ENCODE peak calls at places on chromosomes 12 and 14, in five cellular contexts. One of them, this sample, is unnamed. For H3K4me1, the result is how much of the 10 kb centered on the place peaks cover.

GRCh38 chr12:52920937-52921336 is 16.1 kb upstream of the KRT8 start:
- DNase-seq in SK-N-SH: no peak
- DNase-seq in lower lobe of right lung: no peak
- DNase-seq in heart left ventricle: no peak
- DNase-seq in psoas muscle: no peak
- DNase-seq in this sample: no peak

GRCh38 chr14:75821828-75822521 is 159.8 kb downstream of the TGFB3 start:
- DNase-seq in heart left ventricle: no peak
- DNase-seq in SK-N-SH: no peak
- DNase-seq in lower lobe of right lung: no peak
- DNase-seq in psoas muscle: no peak
- DNase-seq in this sample: no peak

GRCh38 chr12:115049617-115050016 is 365.6 kb upstream of the TBX3 start:
- DNase-seq in lower lobe of right lung: no peak
- DNase-seq in SK-N-SH: no peak
- DNase-seq in psoas muscle: no peak
- DNase-seq in heart left ventricle: no peak
- DNase-seq in this sample: no peak

GRCh38 chr12:2347137-2347843 is 294.5 kb downstream of the CACNA1C start:
- DNase-seq in psoas muscle: no peak
- DNase-seq in SK-N-SH: no peak
- DNase-seq in heart left ventricle: no peak
- DNase-seq in lower lobe of right lung: no peak
- DNase-seq in this sample: no peak

GRCh38 chr14:68794856-68795601 is 2.2 kb upstream of the ZFP36L1 start:
- DNase-seq in SK-N-SH: peak
- DNase-seq in psoas muscle: no peak
- DNase-seq in lower lobe of right lung: no peak
- DNase-seq in heart left ventricle: no peak
- DNase-seq in this sample: peak

GRCh38 chr14:37708481-37708880 is 113.1 kb downstream of the TTC6 start:
- DNase-seq in lower lobe of right lung: no peak
- DNase-seq in heart left ventricle: no peak
- DNase-seq in SK-N-SH: no peak
- DNase-seq in psoas muscle: no peak
- DNase-seq in this sample: no peak

GRCh38 chr14:95664546-95664945 is 21.7 kb upstream of the TCL1B start:
- DNase-seq in psoas muscle: no peak
- DNase-seq in SK-N-SH: no peak
- DNase-seq in lower lobe of right lung: no peak
- DNase-seq in heart left ventricle: no peak
- DNase-seq in this sample: no peak

GRCh38 chr12:115942346-115942745 is 335.1 kb downstream of the MED13L start:
- DNase-seq in psoas muscle: no peak
- DNase-seq in lower lobe of right lung: no peak
- DNase-seq in SK-N-SH: no peak
- DNase-seq in heart left ventricle: no peak
- DNase-seq in this sample: no peak

GRCh38 chr12:47238665-47239064 is 158.9 kb upstream of the AMIGO2 start:
- DNase-seq in psoas muscle: no peak
- DNase-seq in SK-N-SH: no peak
- DNase-seq in heart left ventricle: no peak
- DNase-seq in lower lobe of right lung: no peak
- DNase-seq in this sample: no peak

GRCh38 chr14:85764809-85765208 is 234.9 kb downstream of the FLRT2 start:
- DNase-seq in lower lobe of right lung: no peak
- DNase-seq in heart left ventricle: no peak
- DNase-seq in psoas muscle: peak
- DNase-seq in SK-N-SH: no peak
- DNase-seq in this sample: peak

GRCh38 chr12:125079084-125079483 is 13.8 kb downstream of the AACS start:
- DNase-seq in heart left ventricle: no peak
- DNase-seq in SK-N-SH: no peak
- DNase-seq in lower lobe of right lung: no peak
- DNase-seq in psoas muscle: no peak
- DNase-seq in this sample: no peak

GRCh38 chr12:77813558-77813957 is 17.1 kb upstream of the NAV3 start:
- DNase-seq in heart left ventricle: no peak
- DNase-seq in psoas muscle: no peak
- DNase-seq in lower lobe of right lung: no peak
- DNase-seq in SK-N-SH: no peak
- DNase-seq in this sample: no peak

GRCh38 chr12:46153267-46153872 is 115.5 kb downstream of the SLC38A1 start:
- DNase-seq in psoas muscle: no peak
- DNase-seq in lower lobe of right lung: no peak
- DNase-seq in SK-N-SH: peak
- DNase-seq in heart left ventricle: no peak
- DNase-seq in this sample: no peak

GRCh38 chr12:125773033-125773432 is 707.8 kb downstream of the AACS start:
- DNase-seq in SK-N-SH: peak
- DNase-seq in heart left ventricle: no peak
- DNase-seq in psoas muscle: no peak
- DNase-seq in lower lobe of right lung: no peak
- DNase-seq in this sample: no peak

GRCh38 chr14:72677664-72678063 is 216.2 kb downstream of the DPF3 start:
- DNase-seq in lower lobe of right lung: no peak
- DNase-seq in heart left ventricle: no peak
- DNase-seq in psoas muscle: no peak
- DNase-seq in SK-N-SH: no peak
- DNase-seq in this sample: no peak

GRCh38 chr14:49895480-49895879 is 2.6 kb downstream of the ARF6 start:
- DNase-seq in lower lobe of right lung: no peak
- DNase-seq in heart left ventricle: no peak
- DNase-seq in psoas muscle: no peak
- DNase-seq in SK-N-SH: no peak
- DNase-seq in this sample: no peak

GRCh38 chr12:70849265-70849960 is 71.1 kb downstream of the PTPRR start:
- DNase-seq in lower lobe of right lung: no peak
- DNase-seq in SK-N-SH: peak
- DNase-seq in heart left ventricle: no peak
- DNase-seq in psoas muscle: no peak
- DNase-seq in this sample: no peak

GRCh38 chr12:70852416-70853150 is 68.0 kb downstream of the PTPRR start:
- DNase-seq in lower lobe of right lung: no peak
- DNase-seq in psoas muscle: no peak
- DNase-seq in SK-N-SH: no peak
- DNase-seq in heart left ventricle: no peak
- DNase-seq in this sample: no peak

GRCh38 chr12:70854138-70854537 is 66.4 kb downstream of the PTPRR start:
- DNase-seq in lower lobe of right lung: no peak
- DNase-seq in heart left ventricle: no peak
- DNase-seq in SK-N-SH: no peak
- DNase-seq in psoas muscle: no peak
- DNase-seq in this sample: no peak

GRCh38 chr12:70854871-70855578 is 65.5 kb downstream of the PTPRR start:
- DNase-seq in lower lobe of right lung: no peak
- DNase-seq in SK-N-SH: no peak
- DNase-seq in psoas muscle: no peak
- DNase-seq in heart left ventricle: no peak
- DNase-seq in this sample: no peak

DNA sequence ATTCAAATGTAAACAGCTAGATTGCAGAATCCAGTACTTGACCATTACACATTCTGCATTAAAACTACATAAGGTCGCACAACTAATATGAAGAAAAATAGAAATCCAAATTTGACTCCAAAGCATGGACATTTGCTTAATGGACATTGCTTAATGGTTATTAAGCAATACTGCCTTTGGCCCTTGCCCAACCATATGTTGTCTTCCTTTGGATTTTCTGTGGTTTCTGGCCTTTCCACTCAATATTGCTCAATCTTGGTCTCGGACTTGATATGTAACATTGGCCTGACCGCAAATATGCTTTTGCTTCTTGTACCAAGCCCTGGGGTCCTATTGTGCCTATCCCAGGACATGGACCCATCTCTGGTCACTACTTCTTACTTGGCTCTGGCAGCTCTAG is 67.2 kb downstream of the PTPRR start:
- DNase-seq in SK-N-SH: no peak
- DNase-seq in psoas muscle: no peak
- DNase-seq in heart left ventricle: no peak
- DNase-seq in lower lobe of right lung: no peak
- DNase-seq in this sample: peak
- TF ChIP-seq CTCF in SK-N-SH: no peak
- TF ChIP-seq CTCF in psoas muscle: no peak
- TF ChIP-seq CTCF in heart left ventricle: no peak
- TF ChIP-seq CTCF in lower lobe of right lung: no peak
- TF ChIP-seq CTCF in this sample: no peak

DNA sequence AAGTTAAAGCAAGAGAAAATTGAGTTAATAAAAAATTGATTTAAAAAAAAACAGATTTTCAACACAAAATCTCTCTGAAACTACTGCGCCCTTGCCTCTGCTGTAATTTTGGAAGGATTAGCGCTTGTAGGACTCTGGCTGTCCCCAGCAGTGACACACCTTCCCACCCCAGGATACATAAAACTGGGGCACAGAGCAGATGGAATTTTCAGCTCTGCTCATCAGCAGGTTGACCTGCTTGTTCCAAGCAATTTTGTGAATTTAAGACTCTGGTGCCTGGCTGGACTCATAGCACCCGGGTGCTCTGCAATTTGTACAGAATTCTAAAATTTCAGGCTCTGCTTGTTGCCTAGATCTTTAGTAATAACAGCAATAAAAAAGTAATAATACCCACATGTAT is 257.8 kb upstream of the GARIN6 start:
- DNase-seq in heart left ventricle: no peak
- DNase-seq in SK-N-SH: no peak
- DNase-seq in psoas muscle: no peak
- DNase-seq in lower lobe of right lung: no peak
- DNase-seq in this sample: no peak
- H3K4me1 ChIP-seq in heart left ventricle: under half
- H3K4me1 ChIP-seq in SK-N-SH: under half
- H3K4me1 ChIP-seq in psoas muscle: under half
- H3K4me1 ChIP-seq in lower lobe of right lung: under half
- H3K4me1 ChIP-seq in this sample: under half

GRCh38 chr12:14135996-14136395 is 154.6 kb upstream of the GRIN2B start:
- DNase-seq in SK-N-SH: no peak
- DNase-seq in lower lobe of right lung: no peak
- DNase-seq in heart left ventricle: no peak
- DNase-seq in psoas muscle: no peak
- DNase-seq in this sample: no peak

DNA sequence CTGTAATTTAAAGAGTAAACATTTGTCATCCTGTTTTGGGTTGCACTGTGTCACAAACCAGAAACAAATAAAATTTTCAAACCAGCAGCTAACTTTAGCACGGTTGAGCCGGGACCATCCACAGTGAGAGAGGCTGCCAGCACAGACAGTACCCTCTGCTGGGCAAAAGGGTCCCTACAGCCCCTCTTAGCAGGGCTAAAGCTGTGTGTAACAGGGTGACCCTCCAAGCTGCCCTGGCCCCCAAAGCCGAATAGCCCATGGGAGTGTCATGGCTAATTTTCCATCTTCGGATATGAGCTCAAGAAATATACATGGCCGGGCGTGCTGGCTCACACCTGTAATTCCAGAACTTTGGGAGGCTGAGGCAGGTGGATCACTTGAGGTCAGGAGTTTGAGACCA is 157.1 kb upstream of the GRIN2B start:
- DNase-seq in lower lobe of right lung: no peak
- DNase-seq in SK-N-SH: peak
- DNase-seq in heart left ventricle: no peak
- DNase-seq in psoas muscle: no peak
- DNase-seq in this sample: no peak
- TF ChIP-seq CTCF in lower lobe of right lung: no peak
- TF ChIP-seq CTCF in SK-N-SH: peak
- TF ChIP-seq CTCF in heart left ventricle: peak
- TF ChIP-seq CTCF in psoas muscle: no peak
- TF ChIP-seq CTCF in this sample: no peak

DNA sequence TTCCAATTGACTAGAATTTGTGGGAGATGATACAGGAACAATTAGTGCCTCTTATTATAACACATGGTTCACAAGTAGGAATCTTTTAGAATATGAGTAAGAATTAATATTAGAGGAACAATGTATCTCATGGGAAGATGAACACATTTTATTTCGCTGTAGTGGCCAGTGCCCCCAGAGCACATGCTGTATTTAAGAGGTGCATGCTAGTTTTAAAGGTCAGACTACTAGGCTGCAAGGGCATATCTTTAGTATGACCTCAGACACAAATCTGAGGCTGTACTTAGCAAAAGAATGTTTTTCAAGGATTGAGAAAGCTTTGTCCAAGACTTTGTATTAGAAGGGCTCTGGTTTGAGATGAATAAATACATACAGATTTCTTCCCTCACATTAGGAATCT is 586.9 kb downstream of the CCER1 start:
- DNase-seq in heart left ventricle: no peak
- DNase-seq in SK-N-SH: no peak
- DNase-seq in lower lobe of right lung: no peak
- DNase-seq in psoas muscle: no peak
- DNase-seq in this sample: no peak
- H3K4me1 ChIP-seq in heart left ventricle: under half
- H3K4me1 ChIP-seq in SK-N-SH: under half
- H3K4me1 ChIP-seq in lower lobe of right lung: under half
- H3K4me1 ChIP-seq in psoas muscle: under half
- H3K4me1 ChIP-seq in this sample: under half

GRCh38 chr12:66035289-66035961 is 95.1 kb downstream of the LLPH start:
- DNase-seq in lower lobe of right lung: no peak
- DNase-seq in SK-N-SH: no peak
- DNase-seq in heart left ventricle: no peak
- DNase-seq in psoas muscle: no peak
- DNase-seq in this sample: no peak

GRCh38 chr12:66032739-66033138 is 97.8 kb downstream of the LLPH start:
- DNase-seq in lower lobe of right lung: no peak
- DNase-seq in heart left ventricle: no peak
- DNase-seq in SK-N-SH: no peak
- DNase-seq in psoas muscle: no peak
- DNase-seq in this sample: no peak

GRCh38 chr12:66041651-66042363 is 88.7 kb downstream of the LLPH start:
- DNase-seq in heart left ventricle: no peak
- DNase-seq in lower lobe of right lung: no peak
- DNase-seq in SK-N-SH: no peak
- DNase-seq in psoas muscle: no peak
- DNase-seq in this sample: no peak

DNA sequence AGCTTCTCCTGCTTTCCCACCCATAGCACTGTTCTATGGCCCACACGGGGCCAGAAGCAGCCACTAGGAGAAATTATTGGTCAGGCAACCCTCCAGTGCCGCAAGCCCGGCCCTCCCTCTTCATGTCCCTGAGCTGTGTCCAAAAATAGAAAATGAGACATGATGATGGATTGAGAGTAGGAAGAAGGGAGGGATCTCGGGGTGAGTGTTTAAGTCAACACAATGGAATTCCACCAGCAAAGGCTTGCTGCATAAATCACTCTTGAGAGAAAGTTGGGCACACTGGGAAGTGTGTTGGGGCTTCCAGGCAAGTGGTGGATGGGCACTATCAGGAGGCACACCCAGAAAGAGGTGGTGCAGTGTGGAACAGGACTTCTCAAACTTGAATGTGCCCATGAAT is 94.2 kb downstream of the LLPH start:
- DNase-seq in psoas muscle: peak
- DNase-seq in heart left ventricle: peak
- DNase-seq in lower lobe of right lung: no peak
- DNase-seq in SK-N-SH: no peak
- DNase-seq in this sample: peak
- TF ChIP-seq CTCF in psoas muscle: peak
- TF ChIP-seq CTCF in heart left ventricle: peak
- TF ChIP-seq CTCF in lower lobe of right lung: no peak
- TF ChIP-seq CTCF in SK-N-SH: peak
- TF ChIP-seq CTCF in this sample: no peak

DNA sequence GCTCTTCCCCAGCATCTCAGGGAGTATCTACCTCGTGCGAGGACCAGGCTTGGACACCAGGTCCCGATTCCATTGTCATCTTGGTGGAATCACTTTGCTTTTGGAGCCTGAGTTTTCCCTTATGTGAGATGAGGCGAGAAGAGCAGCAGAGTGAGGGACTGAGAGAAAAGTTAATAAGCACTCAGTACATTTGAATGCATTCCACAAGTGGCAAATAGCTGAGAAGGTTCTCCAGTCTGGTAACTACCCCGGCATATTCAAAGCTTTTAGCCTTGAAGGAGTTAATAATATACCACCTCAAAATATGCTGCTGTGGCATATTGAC is 465 bp upstream of the GALC start:
- DNase-seq in lower lobe of right lung: no peak
- DNase-seq in psoas muscle: no peak
- DNase-seq in SK-N-SH: no peak
- DNase-seq in heart left ventricle: no peak
- DNase-seq in this sample: no peak
- H3K4me1 ChIP-seq in lower lobe of right lung: under half
- H3K4me1 ChIP-seq in psoas muscle: under half
- H3K4me1 ChIP-seq in SK-N-SH: under half
- H3K4me1 ChIP-seq in heart left ventricle: under half
- H3K4me1 ChIP-seq in this sample: under half

This sample was measured in uterus.